ENCODE peak calls at places on chromosomes 12 and 14, in seven cellular contexts. U is H9, T is pancreas, M is AG04450, K is HCT116, P is stomach, J is WERI-Rb-1. C is an unnamed sample.

GRCh38 chr12:106343213-106343509 is 14.4 kb upstream of the POLR3B start:
- DNase-seq in T (no peak), P (no peak), J (no peak), M (no peak), U (no peak), K (no peak), C (no peak)

GRCh38 chr14:78074546-78074945 is 95.6 kb upstream of the NRXN3 start:
- DNase-seq in P (no peak), U (no peak), J (no peak), K (no peak), T (no peak), M (no peak), C (no peak)

GRCh38 chr12:5258498-5258897 is 173.4 kb upstream of the NTF3 start:
- DNase-seq in K (no peak), P (no peak), T (no peak), M (peak; percentile 37), U (no peak), J (no peak), C (no peak)

GRCh38 chr12:112353389-112353788 is 28.8 kb downstream of the HECTD4 start:
- DNase-seq in M (no peak), K (peak; percentile 7), U (no peak), P (no peak), J (no peak), T (no peak), C (peak; percentile 37)

GRCh38 chr14:92683041-92683440 is 65.4 kb downstream of the LGMN start:
- DNase-seq in P (no peak), U (no peak), M (no peak), K (no peak), J (no peak), T (no peak), C (no peak)

GRCh38 chr12:101855364-101855884 is 22.0 kb upstream of the DRAM1 start:
- DNase-seq in J (no peak), K (no peak), U (no peak), M (no peak), T (no peak), P (no peak), C (no peak)

GRCh38 chr14:95332641-95333040 is 12.9 kb upstream of the CLMN start:
- DNase-seq in P (no peak), T (no peak), J (no peak), K (no peak), M (no peak), U (no peak), C (no peak)

GRCh38 chr14:96748371-96748770 is 48.8 kb upstream of the VRK1 start:
- DNase-seq in P (no peak), K (no peak), T (no peak), M (no peak), U (no peak), J (no peak), C (no peak)

GRCh38 chr12:48816148-48816854 is 2.0 kb upstream of the CACNB3 start:
- DNase-seq in U (no peak), M (no peak), J (no peak), K (no peak), P (peak; percentile 40), T (no peak), C (no peak)

GRCh38 chr12:117342682-117343081 is 18.7 kb downstream of the NOS1 start:
- DNase-seq in U (no peak), J (no peak), K (no peak), T (no peak), P (no peak), M (no peak), C (peak; percentile 61)

GRCh38 chr12:83954939-83955601 is 957.5 kb downstream of the SLC6A15 start:
- DNase-seq in M (no peak), T (no peak), J (no peak), K (peak; percentile 22), U (peak; percentile 57), P (no peak), C (no peak)
- TF ChIP-seq CTCF in M (no peak), T (no peak), J (peak; percentile 31), K (peak; percentile 50), U (peak; percentile 71), P (no peak), C (peak; percentile 20)

GRCh38 chr14:46480817-46481216 is 170.8 kb downstream of the RPL10L start:
- DNase-seq in M (no peak), K (no peak), P (no peak), U (no peak), J (no peak), T (no peak), C (no peak)

GRCh38 chr14:46487582-46488350 is 163.8 kb downstream of the RPL10L start:
- DNase-seq in P (no peak), K (no peak), U (no peak), T (no peak), J (no peak), M (no peak), C (no peak)

GRCh38 chr14:46482200-46482599 is 169.4 kb downstream of the RPL10L start:
- DNase-seq in K (no peak), T (no peak), P (no peak), U (no peak), J (no peak), M (no peak), C (no peak)
- H3K9me3 ChIP-seq in K (no peaks in the 10 kb centered on the region), T (no peaks in the 10 kb centered on the region), P (no peaks in the 10 kb centered on the region), U (no peaks in the 10 kb centered on the region), J (no peaks in the 10 kb centered on the region), M (no peaks in the 10 kb centered on the region), C (peaks cover under 1% of the 10 kb centered on the region)

GRCh38 chr12:108562348-108563134 is at the start of gene ISCU:
- DNase-seq in K (peak; percentile 95), U (peak; percentile 99), P (peak; percentile 98), M (peak; percentile 94), T (peak; percentile 97), J (peak; percentile 97), C (peak; percentile 99)
- TF ChIP-seq CTCF in K (no peak), U (no peak), P (no peak), M (no peak), T (no peak), J (no peak), C (no peak)

DNA sequence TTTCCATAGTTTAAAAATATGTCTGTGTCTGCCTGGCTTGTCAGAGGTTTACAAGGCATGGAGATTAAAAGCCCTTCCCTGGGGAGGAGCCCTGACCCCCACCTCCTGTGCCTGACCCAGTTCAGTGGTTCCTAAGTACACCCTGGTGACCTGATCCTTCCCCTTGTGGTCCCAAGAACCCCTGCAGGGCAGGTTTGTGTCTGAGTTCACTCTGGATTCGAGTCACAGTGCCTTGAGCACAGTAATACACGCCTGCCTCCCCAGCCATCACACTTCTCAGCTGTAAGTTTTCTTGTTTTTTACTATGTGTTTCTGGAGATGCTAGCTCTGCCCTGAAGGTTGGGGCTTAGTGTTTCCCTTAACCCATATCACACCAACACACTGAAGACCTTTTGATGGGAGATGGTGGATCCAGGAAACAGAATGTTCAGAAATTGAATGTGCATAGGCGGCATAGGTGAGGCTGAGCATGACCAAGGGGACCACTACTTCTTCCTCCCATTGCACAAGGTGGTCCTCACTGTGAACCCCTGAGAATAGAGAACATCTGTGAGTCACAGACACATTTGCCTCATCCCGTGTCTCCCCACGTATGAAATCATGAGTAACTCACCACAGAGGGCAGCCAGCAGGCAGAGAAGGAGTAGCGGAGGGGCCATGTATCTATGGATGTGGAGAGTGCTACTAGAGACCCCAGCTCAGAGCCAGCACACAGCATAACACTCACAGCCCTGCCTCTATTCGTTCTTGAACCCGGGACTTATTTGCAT is 962.9 kb downstream of the TMEM121 start:
- DNase-seq in K (no peak), U (no peak), J (no peak), M (no peak), T (no peak), P (no peak), C (no peak)
- H3K9me3 ChIP-seq in K (no peaks in the 10 kb centered on the region), U (peaks cover 81% of the 10 kb centered on the region), J (no peaks in the 10 kb centered on the region), M (peaks cover 20% of the 10 kb centered on the region), T (no peaks in the 10 kb centered on the region), P (no peaks in the 10 kb centered on the region), C (no peaks in the 10 kb centered on the region)

GRCh38 chr14:22598896-22599244 is 770 bp downstream of the ABHD4 start:
- DNase-seq in T (peak; percentile 58), K (peak; percentile 16), P (peak; percentile 64), M (no peak), U (no peak), J (peak; percentile 19), C (peak; percentile 70)

GRCh38 chr14:22597265-22597664 is 835 bp upstream of the ABHD4 start:
- DNase-seq in U (no peak), K (no peak), J (no peak), P (no peak), M (no peak), T (no peak), C (no peak)

GRCh38 chr14:22599349-22599748 is 1.2 kb downstream of the ABHD4 start:
- DNase-seq in P (no peak), U (no peak), T (no peak), J (no peak), K (no peak), M (no peak), C (no peak)

GRCh38 chr14:22597771-22598098 is 365 bp upstream of the ABHD4 start:
- DNase-seq in K (no peak), U (no peak), T (no peak), J (no peak), M (no peak), P (no peak), C (no peak)

GRCh38 chr14:22598099-22598895 is at the start of gene ABHD4:
- DNase-seq in U (peak; percentile 84), J (peak; percentile 79), T (peak; percentile 77), M (no peak), K (no peak), P (peak; percentile 88), C (peak; percentile 65)
- TF ChIP-seq CTCF in U (no peak), J (no peak), T (no peak), M (no peak), K (no peak), P (no peak), C (no peak)

GRCh38 chr14:29463727-29464370 is 463.8 kb downstream of the PRKD1 start:
- DNase-seq in M (no peak), T (no peak), J (no peak), P (no peak), U (no peak), K (no peak), C (no peak)
- H3K9me3 ChIP-seq in M (no peaks in the 10 kb centered on the region), T (no peaks in the 10 kb centered on the region), J (no peaks in the 10 kb centered on the region), P (no peaks in the 10 kb centered on the region), U (no peaks in the 10 kb centered on the region), K (peaks cover 12% of the 10 kb centered on the region), C (no peaks in the 10 kb centered on the region)